ENCODE peak calls at places on chromosomes 4 and X, in four cellular contexts. J is NCI-H748 treated with DMSO at 0.1 percent for 48 hours, B is lower leg skin, L is SW480. Y is an unnamed sample.

GRCh38 chr4:145816091-145816490 is 122.5 kb downstream of the ZNF827 start:
- DNase-seq in J (no peak), B (no peak), L (peak), Y (no peak)

GRCh38 chrX:15418041-15418706 is 34.0 kb upstream of the VEGFD start:
- DNase-seq in J (no peak), B (no peak), L (no peak), Y (no peak)

GRCh38 chr4:53189011-53189410 is 176.8 kb downstream of the SCFD2 start:
- DNase-seq in J (no peak), B (no peak), L (no peak), Y (no peak)

GRCh38 chrX:110755061-110755460 is 40.6 kb downstream of the CHRDL1 start:
- DNase-seq in J (no peak), B (no peak), L (no peak), Y (no peak)

GRCh38 chr4:179116011-179116410 is 1673.8 kb upstream of the AGA start:
- DNase-seq in J (no peak), B (no peak), L (no peak), Y (no peak)

GRCh38 chr4:122584517-122584916 is 36.3 kb downstream of the IL21 start:
- DNase-seq in J (no peak), B (no peak), L (no peak), Y (no peak)

GRCh38 chrX:40736170-40736505 is 796 bp upstream of the MED14 start:
- DNase-seq in J (no peak), B (no peak), L (peak), Y (no peak)

GRCh38 chr4:8238515-8239053 is 31.0 kb upstream of the HTRA3 start:
- DNase-seq in J (no peak), B (no peak), L (no peak), Y (no peak)

GRCh38 chrX:118764122-118764521 is 36.7 kb downstream of the IL13RA1 start:
- DNase-seq in J (no peak), B (no peak), L (no peak), Y (no peak)

GRCh38 chr4:71268156-71268555 is 70.7 kb upstream of the SLC4A4 start:
- DNase-seq in J (no peak), B (no peak), L (no peak), Y (no peak)

GRCh38 chr4:102692474-102692873 is 68.3 kb downstream of the MANBA start:
- DNase-seq in J (no peak), B (no peak), L (no peak), Y (no peak)

GRCh38 chrX:49878128-49878833 is 1.0 kb upstream of the USP27X start:
- DNase-seq in J (no peak), B (no peak), L (no peak), Y (no peak)

GRCh38 chr4:7105261-7105660 is 37.4 kb upstream of the GRPEL1 start:
- DNase-seq in J (no peak), B (no peak), L (no peak), Y (no peak)

GRCh38 chr4:11328401-11328800 is 100.3 kb downstream of the HS3ST1 start:
- DNase-seq in J (no peak), B (no peak), L (no peak), Y (no peak)

GRCh38 chr4:86338989-86339388 is 20.9 kb downstream of the MAPK10 start:
- DNase-seq in J (no peak), B (no peak), L (no peak), Y (peak)

GRCh38 chrX:45063319-45064095 is 137.2 kb downstream of the DIPK2B start:
- DNase-seq in J (no peak), B (no peak), L (no peak), Y (no peak)

GRCh38 chr4:82984459-82984858 is 26.2 kb downstream of the LIN54 start:
- DNase-seq in J (no peak), B (no peak), L (peak), Y (no peak)

GRCh38 chrX:124223524-124223923 is 108.9 kb upstream of the TEX13D start:
- DNase-seq in J (no peak), B (no peak), L (no peak), Y (no peak)

GRCh38 chrX:103488332-103488731 is 31.0 kb downstream of the RAB40A start:
- DNase-seq in J (no peak), B (no peak), L (peak), Y (no peak)

GRCh38 chr4:8269535-8270417 is at the start of gene HTRA3:
- DNase-seq in J (no peak), B (no peak), L (peak), Y (peak)

GRCh38 chrX:53950130-53950733 is 94.0 kb downstream of the PHF8 start:
- DNase-seq in J (no peak), B (no peak), L (no peak), Y (no peak)

GRCh38 chr4:74659576-74660411 is 134.5 kb downstream of the BTC start:
- DNase-seq in J (no peak), B (peak), L (peak), Y (no peak)

GRCh38 chrX:100376581-100376980 is 33.5 kb downstream of the PCDH19 start:
- DNase-seq in J (no peak), B (no peak), L (no peak), Y (no peak)

GRCh38 chr4:86472377-86473019 is 112.6 kb upstream of the MAPK10 start:
- DNase-seq in J (no peak), B (no peak), L (no peak), Y (no peak)

GRCh38 chr4:65724973-65725372 is 54.7 kb upstream of the EPHA5 start:
- DNase-seq in J (no peak), B (no peak), L (no peak), Y (no peak)

GRCh38 chrX:15750611-15751159 is 12.6 kb downstream of the CA5B start:
- DNase-seq in J (no peak), B (no peak), L (no peak), Y (no peak)

GRCh38 chr4:54998991-54999390 is 126.4 kb downstream of the KDR start:
- DNase-seq in J (no peak), B (no peak), L (no peak), Y (no peak)

GRCh38 chr4:1401409-1402020 is 4.7 kb downstream of the NKX1-1 start:
- DNase-seq in J (no peak), B (no peak), L (no peak), Y (no peak)

GRCh38 chr4:37584530-37585060 is 101.6 kb downstream of the RELL1 start:
- DNase-seq in J (no peak), B (no peak), L (no peak), Y (no peak)

GRCh38 chrX:70452143-70452733 is 7.6 kb downstream of the DLG3 start:
- DNase-seq in J (peak), B (no peak), L (peak), Y (no peak)

GRCh38 chrX:65607070-65607742 is 60.2 kb upstream of the MSN start:
- DNase-seq in J (no peak), B (no peak), L (no peak), Y (no peak)

GRCh38 chrX:56793533-56794320 is 64.7 kb downstream of the NBDY start:
- DNase-seq in J (no peak), B (no peak), L (no peak), Y (peak)

GRCh38 chr4:66564901-66565648 is 894.8 kb upstream of the EPHA5 start:
- DNase-seq in J (no peak), B (no peak), L (peak), Y (no peak)

GRCh38 chrX:49846004-49846403 is 16.9 kb downstream of the PAGE4 start:
- DNase-seq in J (no peak), B (no peak), L (no peak), Y (no peak)

GRCh38 chr4:113222006-113222405 is 172.6 kb downstream of the ANK2 start:
- DNase-seq in J (no peak), B (no peak), L (no peak), Y (no peak)

GRCh38 chr4:105714071-105714521 is 5.5 kb downstream of the GSTCD start:
- DNase-seq in J (no peak), B (no peak), L (no peak), Y (no peak)

GRCh38 chr4:63505714-63506460 is 903.4 kb downstream of the TECRL start:
- DNase-seq in J (no peak), B (no peak), L (no peak), Y (no peak)

GRCh38 chrX:50747471-50747900 is 66.5 kb downstream of the SHROOM4 start:
- DNase-seq in J (peak), B (no peak), L (peak), Y (no peak)

GRCh38 chr4:94488667-94489066 is 36.9 kb downstream of the PDLIM5 start:
- DNase-seq in J (no peak), B (no peak), L (no peak), Y (no peak)

Y was measured in right atrium auricular region.